ENCODE peak calls at places on chromosomes 2 and 18, in ten cellular contexts. One of them, this sample, is unnamed.

GRCh38 chr2:226508683-226509082 is 290.9 kb downstream of the IRS1 start:
- DNase-seq in pancreas: no peak
- DNase-seq in CD4-positive, alpha-beta T cell: no peak
- DNase-seq in vagina: no peak
- DNase-seq in fibroblast of lung: peak; percentile 58
- DNase-seq in upper lobe of left lung: no peak
- DNase-seq in upper lobe of right lung: no peak
- DNase-seq in right lobe of liver: no peak
- DNase-seq in dorsolateral prefrontal cortex: no peak
- DNase-seq in sigmoid colon: no peak
- DNase-seq in this sample: no peak

GRCh38 chr2:202881570-202881969 is 10.0 kb upstream of the ICA1L start:
- DNase-seq in fibroblast of lung: no peak
- DNase-seq in vagina: no peak
- DNase-seq in upper lobe of left lung: no peak
- DNase-seq in CD4-positive, alpha-beta T cell: no peak
- DNase-seq in upper lobe of right lung: no peak
- DNase-seq in dorsolateral prefrontal cortex: no peak
- DNase-seq in right lobe of liver: no peak
- DNase-seq in pancreas: no peak
- DNase-seq in sigmoid colon: no peak
- DNase-seq in this sample: no peak

GRCh38 chr2:177604291-177605065 is 211.9 kb downstream of the AGPS start:
- DNase-seq in dorsolateral prefrontal cortex: no peak
- DNase-seq in pancreas: no peak
- DNase-seq in CD4-positive, alpha-beta T cell: no peak
- DNase-seq in upper lobe of left lung: no peak
- DNase-seq in vagina: no peak
- DNase-seq in right lobe of liver: no peak
- DNase-seq in fibroblast of lung: peak; percentile 67
- DNase-seq in upper lobe of right lung: no peak
- DNase-seq in sigmoid colon: no peak
- DNase-seq in this sample: peak; percentile 23

GRCh38 chr2:169526451-169526850 is 16.9 kb downstream of the KLHL41 start:
- DNase-seq in dorsolateral prefrontal cortex: no peak
- DNase-seq in upper lobe of right lung: no peak
- DNase-seq in upper lobe of left lung: no peak
- DNase-seq in CD4-positive, alpha-beta T cell: no peak
- DNase-seq in right lobe of liver: no peak
- DNase-seq in pancreas: no peak
- DNase-seq in vagina: no peak
- DNase-seq in sigmoid colon: no peak
- DNase-seq in fibroblast of lung: peak; percentile 23
- DNase-seq in this sample: peak; percentile 30

GRCh38 chr18:75252136-75252535 is 41.5 kb downstream of the TSHZ1 start:
- DNase-seq in dorsolateral prefrontal cortex: no peak
- DNase-seq in CD4-positive, alpha-beta T cell: no peak
- DNase-seq in fibroblast of lung: no peak
- DNase-seq in sigmoid colon: no peak
- DNase-seq in upper lobe of left lung: no peak
- DNase-seq in pancreas: no peak
- DNase-seq in right lobe of liver: no peak
- DNase-seq in upper lobe of right lung: no peak
- DNase-seq in vagina: no peak
- DNase-seq in this sample: no peak

GRCh38 chr18:8730080-8730827 is 24.9 kb downstream of the MTCL1 start:
- DNase-seq in right lobe of liver: peak; percentile 67
- DNase-seq in pancreas: peak; percentile 68
- DNase-seq in upper lobe of right lung: no peak
- DNase-seq in dorsolateral prefrontal cortex: no peak
- DNase-seq in fibroblast of lung: peak; percentile 96
- DNase-seq in vagina: no peak
- DNase-seq in upper lobe of left lung: no peak
- DNase-seq in CD4-positive, alpha-beta T cell: no peak
- DNase-seq in sigmoid colon: peak; percentile 75
- DNase-seq in this sample: no peak

GRCh38 chr18:79616651-79617518 is 62.7 kb upstream of the CTDP1 start:
- DNase-seq in CD4-positive, alpha-beta T cell: no peak
- DNase-seq in dorsolateral prefrontal cortex: peak; percentile 39
- DNase-seq in upper lobe of left lung: peak; percentile 79
- DNase-seq in pancreas: no peak
- DNase-seq in fibroblast of lung: peak; percentile 55
- DNase-seq in sigmoid colon: peak; percentile 67
- DNase-seq in vagina: no peak
- DNase-seq in right lobe of liver: peak; percentile 43
- DNase-seq in upper lobe of right lung: peak; percentile 47
- DNase-seq in this sample: peak; percentile 13

GRCh38 chr2:20048488-20049443 is 2.7 kb downstream of the LAPTM4A start:
- DNase-seq in vagina: no peak
- DNase-seq in fibroblast of lung: no peak
- DNase-seq in right lobe of liver: no peak
- DNase-seq in dorsolateral prefrontal cortex: no peak
- DNase-seq in pancreas: no peak
- DNase-seq in sigmoid colon: no peak
- DNase-seq in upper lobe of right lung: no peak
- DNase-seq in CD4-positive, alpha-beta T cell: no peak
- DNase-seq in upper lobe of left lung: no peak
- DNase-seq in this sample: no peak

GRCh38 chr2:61636686-61637085 is 98.5 kb upstream of the XPO1 start:
- DNase-seq in dorsolateral prefrontal cortex: no peak
- DNase-seq in pancreas: no peak
- DNase-seq in right lobe of liver: no peak
- DNase-seq in sigmoid colon: no peak
- DNase-seq in vagina: no peak
- DNase-seq in CD4-positive, alpha-beta T cell: no peak
- DNase-seq in upper lobe of left lung: no peak
- DNase-seq in upper lobe of right lung: no peak
- DNase-seq in fibroblast of lung: no peak
- DNase-seq in this sample: no peak

GRCh38 chr2:61640406-61640805 is 102.2 kb upstream of the XPO1 start:
- DNase-seq in CD4-positive, alpha-beta T cell: no peak
- DNase-seq in dorsolateral prefrontal cortex: no peak
- DNase-seq in upper lobe of right lung: no peak
- DNase-seq in upper lobe of left lung: no peak
- DNase-seq in pancreas: no peak
- DNase-seq in vagina: no peak
- DNase-seq in fibroblast of lung: no peak
- DNase-seq in sigmoid colon: no peak
- DNase-seq in right lobe of liver: no peak
- DNase-seq in this sample: peak; percentile 32

GRCh38 chr2:61634512-61634911 is 96.4 kb upstream of the XPO1 start:
- DNase-seq in right lobe of liver: no peak
- DNase-seq in dorsolateral prefrontal cortex: no peak
- DNase-seq in pancreas: no peak
- DNase-seq in CD4-positive, alpha-beta T cell: no peak
- DNase-seq in upper lobe of left lung: no peak
- DNase-seq in fibroblast of lung: no peak
- DNase-seq in upper lobe of right lung: no peak
- DNase-seq in sigmoid colon: no peak
- DNase-seq in vagina: no peak
- DNase-seq in this sample: no peak

DNA sequence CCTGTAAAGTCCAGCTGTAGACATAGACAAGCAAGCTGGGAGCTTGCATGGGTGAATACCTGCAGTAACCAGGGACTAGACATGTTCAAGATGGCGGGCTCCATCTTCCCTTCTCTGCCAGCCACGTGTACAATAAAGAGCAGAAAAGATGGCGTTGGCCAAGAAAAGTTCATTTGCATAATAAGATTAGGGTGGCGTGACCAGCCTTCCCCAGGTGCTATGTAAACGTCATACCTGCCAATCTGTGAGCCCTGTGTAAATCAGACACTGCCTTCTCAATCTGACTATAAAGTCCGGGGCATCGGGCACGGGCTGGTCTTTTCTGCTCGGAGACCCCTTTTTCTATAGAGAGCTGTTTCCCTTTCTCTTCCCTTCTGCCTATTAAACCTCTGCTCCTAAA is 101.6 kb upstream of the XPO1 start:
- DNase-seq in sigmoid colon: no peak
- DNase-seq in upper lobe of right lung: no peak
- DNase-seq in dorsolateral prefrontal cortex: no peak
- DNase-seq in pancreas: no peak
- DNase-seq in right lobe of liver: no peak
- DNase-seq in vagina: no peak
- DNase-seq in fibroblast of lung: no peak
- DNase-seq in upper lobe of left lung: no peak
- DNase-seq in CD4-positive, alpha-beta T cell: no peak
- DNase-seq in this sample: no peak
- H3K27ac ChIP-seq in sigmoid colon: no peak overlapping the region
- H3K27ac ChIP-seq in upper lobe of right lung: no peak overlapping the region
- H3K27ac ChIP-seq in dorsolateral prefrontal cortex: no peak overlapping the region
- H3K27ac ChIP-seq in pancreas: no peak overlapping the region
- H3K27ac ChIP-seq in right lobe of liver: no peak overlapping the region
- H3K27ac ChIP-seq in vagina: no peak overlapping the region
- H3K27ac ChIP-seq in fibroblast of lung: no peak overlapping the region
- H3K27ac ChIP-seq in upper lobe of left lung: no peak overlapping the region
- H3K27ac ChIP-seq in CD4-positive, alpha-beta T cell: no peak overlapping the region
- H3K27ac ChIP-seq in this sample: no peak overlapping the region

GRCh38 chr2:38700113-38700780 is 34.3 kb downstream of the GALM start:
- DNase-seq in sigmoid colon: no peak
- DNase-seq in vagina: no peak
- DNase-seq in right lobe of liver: no peak
- DNase-seq in fibroblast of lung: no peak
- DNase-seq in dorsolateral prefrontal cortex: no peak
- DNase-seq in upper lobe of right lung: no peak
- DNase-seq in pancreas: no peak
- DNase-seq in CD4-positive, alpha-beta T cell: no peak
- DNase-seq in upper lobe of left lung: no peak
- DNase-seq in this sample: no peak

GRCh38 chr2:38702413-38702812 is 36.5 kb downstream of the GALM start:
- DNase-seq in upper lobe of left lung: no peak
- DNase-seq in CD4-positive, alpha-beta T cell: no peak
- DNase-seq in upper lobe of right lung: no peak
- DNase-seq in vagina: no peak
- DNase-seq in pancreas: no peak
- DNase-seq in dorsolateral prefrontal cortex: no peak
- DNase-seq in sigmoid colon: no peak
- DNase-seq in fibroblast of lung: peak; percentile 97
- DNase-seq in right lobe of liver: no peak
- DNase-seq in this sample: peak; percentile 52

GRCh38 chr2:38697116-38697840 is 31.4 kb downstream of the GALM start:
- DNase-seq in pancreas: peak; percentile 68
- DNase-seq in sigmoid colon: no peak
- DNase-seq in fibroblast of lung: peak; percentile 24
- DNase-seq in upper lobe of right lung: no peak
- DNase-seq in CD4-positive, alpha-beta T cell: no peak
- DNase-seq in right lobe of liver: no peak
- DNase-seq in vagina: no peak
- DNase-seq in upper lobe of left lung: no peak
- DNase-seq in dorsolateral prefrontal cortex: peak; percentile 48
- DNase-seq in this sample: no peak

GRCh38 chr2:38698604-38699003 is 32.7 kb downstream of the GALM start:
- DNase-seq in CD4-positive, alpha-beta T cell: no peak
- DNase-seq in dorsolateral prefrontal cortex: no peak
- DNase-seq in pancreas: no peak
- DNase-seq in upper lobe of left lung: no peak
- DNase-seq in sigmoid colon: no peak
- DNase-seq in right lobe of liver: no peak
- DNase-seq in upper lobe of right lung: no peak
- DNase-seq in vagina: no peak
- DNase-seq in fibroblast of lung: no peak
- DNase-seq in this sample: no peak

DNA sequence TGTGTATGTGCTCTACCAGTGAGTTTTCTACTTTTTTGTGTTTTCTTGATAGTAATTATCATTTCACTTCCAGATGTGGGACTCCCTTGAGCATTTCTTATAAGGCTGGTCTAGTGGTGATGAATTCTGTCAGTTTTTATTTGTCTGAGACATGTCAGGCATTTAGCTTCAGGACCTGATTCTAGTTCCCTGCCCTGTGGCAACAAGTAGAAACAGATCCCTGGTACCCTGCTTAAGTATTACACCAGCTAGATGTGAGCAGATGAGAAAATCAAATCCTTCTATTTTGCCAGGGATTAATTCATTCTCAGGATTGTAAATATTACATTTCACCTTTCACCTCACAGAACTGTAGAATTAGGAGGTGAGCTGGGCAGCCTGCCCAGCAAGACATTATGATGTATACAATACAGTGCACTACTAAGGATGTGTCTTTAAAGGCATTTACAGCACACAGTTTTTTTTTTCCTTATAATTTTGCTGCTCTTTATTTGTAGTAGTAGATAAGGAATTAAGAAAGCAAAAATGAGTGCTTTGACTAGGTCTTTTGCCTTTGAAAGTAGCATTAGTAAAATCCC is 35.1 kb downstream of the GALM start:
- DNase-seq in right lobe of liver: no peak
- DNase-seq in upper lobe of right lung: no peak
- DNase-seq in dorsolateral prefrontal cortex: no peak
- DNase-seq in pancreas: no peak
- DNase-seq in fibroblast of lung: no peak
- DNase-seq in CD4-positive, alpha-beta T cell: no peak
- DNase-seq in upper lobe of left lung: no peak
- DNase-seq in vagina: no peak
- DNase-seq in sigmoid colon: no peak
- DNase-seq in this sample: peak; percentile 59
- H3K27ac ChIP-seq in right lobe of liver: peak overlapping the region; percentile 54
- H3K27ac ChIP-seq in upper lobe of right lung: no peak overlapping the region
- H3K27ac ChIP-seq in dorsolateral prefrontal cortex: no peak overlapping the region
- H3K27ac ChIP-seq in pancreas: no peak overlapping the region
- H3K27ac ChIP-seq in fibroblast of lung: no peak overlapping the region
- H3K27ac ChIP-seq in CD4-positive, alpha-beta T cell: no peak overlapping the region
- H3K27ac ChIP-seq in upper lobe of left lung: no peak overlapping the region
- H3K27ac ChIP-seq in vagina: no peak overlapping the region
- H3K27ac ChIP-seq in sigmoid colon: no peak overlapping the region
- H3K27ac ChIP-seq in this sample: no peak overlapping the region

GRCh38 chr2:206213514-206213845 is 53.8 kb downstream of the EEF1B2 start:
- DNase-seq in dorsolateral prefrontal cortex: no peak
- DNase-seq in upper lobe of right lung: no peak
- DNase-seq in fibroblast of lung: no peak
- DNase-seq in CD4-positive, alpha-beta T cell: no peak
- DNase-seq in right lobe of liver: no peak
- DNase-seq in pancreas: no peak
- DNase-seq in sigmoid colon: no peak
- DNase-seq in vagina: no peak
- DNase-seq in upper lobe of left lung: no peak
- DNase-seq in this sample: no peak
- H3K27ac ChIP-seq in dorsolateral prefrontal cortex: no peak overlapping the region
- H3K27ac ChIP-seq in upper lobe of right lung: no peak overlapping the region
- H3K27ac ChIP-seq in fibroblast of lung: no peak overlapping the region
- H3K27ac ChIP-seq in CD4-positive, alpha-beta T cell: no peak overlapping the region
- H3K27ac ChIP-seq in right lobe of liver: no peak overlapping the region
- H3K27ac ChIP-seq in pancreas: no peak overlapping the region
- H3K27ac ChIP-seq in sigmoid colon: no peak overlapping the region
- H3K27ac ChIP-seq in vagina: no peak overlapping the region
- H3K27ac ChIP-seq in upper lobe of left lung: no peak overlapping the region
- H3K27ac ChIP-seq in this sample: no peak overlapping the region

DNA sequence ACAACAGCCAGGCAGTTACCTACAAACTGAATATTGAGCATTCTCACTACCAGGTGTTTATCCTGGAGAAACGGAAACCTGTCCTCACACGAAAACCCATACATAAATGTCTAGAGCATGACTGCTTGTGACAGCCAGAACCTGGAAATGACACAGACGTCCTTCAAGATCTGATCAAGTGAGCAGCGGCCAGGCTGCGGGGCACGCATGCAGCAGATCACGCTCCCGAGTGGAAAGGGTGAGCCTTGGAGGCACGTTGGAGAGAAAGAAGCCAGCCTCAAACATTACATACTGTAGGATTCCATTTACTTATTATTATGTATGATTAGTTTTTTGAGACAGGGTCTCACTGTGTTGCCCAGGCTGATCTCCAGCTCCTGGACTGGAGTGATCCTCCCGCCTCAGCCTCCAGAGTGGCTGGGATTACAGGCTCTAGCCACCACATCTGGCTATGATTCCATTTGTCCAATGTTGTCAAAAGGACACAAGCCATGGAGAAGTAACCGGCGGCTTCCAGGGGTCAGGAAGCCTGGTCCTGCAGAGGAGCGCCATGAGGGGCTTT is 22.9 kb upstream of the STK25 start:
- DNase-seq in sigmoid colon: no peak
- DNase-seq in right lobe of liver: no peak
- DNase-seq in upper lobe of right lung: no peak
- DNase-seq in vagina: no peak
- DNase-seq in pancreas: no peak
- DNase-seq in upper lobe of left lung: no peak
- DNase-seq in CD4-positive, alpha-beta T cell: no peak
- DNase-seq in fibroblast of lung: no peak
- DNase-seq in dorsolateral prefrontal cortex: no peak
- DNase-seq in this sample: peak; percentile 30
- H3K27ac ChIP-seq in sigmoid colon: no peak overlapping the region
- H3K27ac ChIP-seq in right lobe of liver: no peak overlapping the region
- H3K27ac ChIP-seq in upper lobe of right lung: no peak overlapping the region
- H3K27ac ChIP-seq in vagina: no peak overlapping the region
- H3K27ac ChIP-seq in pancreas: no peak overlapping the region
- H3K27ac ChIP-seq in upper lobe of left lung: no peak overlapping the region
- H3K27ac ChIP-seq in CD4-positive, alpha-beta T cell: no peak overlapping the region
- H3K27ac ChIP-seq in fibroblast of lung: no peak overlapping the region
- H3K27ac ChIP-seq in dorsolateral prefrontal cortex: no peak overlapping the region
- H3K27ac ChIP-seq in this sample: no peak overlapping the region